ENCODE peak calls at places on chromosomes 16 and 17, in nine cellular contexts. V is lower leg skin, M is fibroblast of villous mesenchyme, L is RWPE2, Y is Peyer's patch, D is upper lobe of right lung, G is GM12864, A is cardiac fibroblast, B is thoracic aorta. C is an unnamed sample.

GRCh38 chr17:43768382-43768781 is 9.8 kb upstream of the SOST start:
- DNase-seq in V (peak), M (no peak), L (no peak), Y (peak), D (peak), G (peak), A (no peak), B (no peak), C (no peak)

GRCh38 chr16:56780646-56781045 is 50.7 kb downstream of the NUP93 start:
- DNase-seq in V (no peak), M (peak), L (no peak), Y (no peak), D (no peak), G (no peak), A (no peak), B (no peak), C (no peak)

GRCh38 chr16:85522842-85523601 is 90.1 kb upstream of the GSE1 start:
- DNase-seq in V (no peak), M (peak), L (no peak), Y (no peak), D (no peak), G (no peak), A (peak), B (no peak), C (no peak)

GRCh38 chr17:44223574-44224046 is 4.1 kb upstream of the UBTF start:
- DNase-seq in V (no peak), M (peak), L (peak), Y (no peak), D (no peak), G (no peak), A (peak), B (no peak), C (no peak)

GRCh38 chr16:82664181-82664580 is 37.4 kb downstream of the CDH13 start:
- DNase-seq in V (no peak), M (no peak), L (no peak), Y (no peak), D (no peak), G (no peak), A (no peak), B (no peak), C (no peak)

GRCh38 chr17:15436399-15437369 is 30.7 kb downstream of the CDRT4 start:
- DNase-seq in V (peak), M (peak), L (no peak), Y (peak), D (no peak), G (peak), A (peak), B (no peak), C (no peak)

GRCh38 chr16:70523013-70523620 is at the start of gene COG4:
- DNase-seq in V (peak), M (peak), L (peak), Y (peak), D (peak), G (peak), A (peak), B (peak), C (peak)

GRCh38 chr17:61410100-61410551 is 10.5 kb downstream of the TBX2 start:
- DNase-seq in V (no peak), M (no peak), L (peak), Y (no peak), D (peak), G (no peak), A (no peak), B (no peak), C (no peak)

DNA sequence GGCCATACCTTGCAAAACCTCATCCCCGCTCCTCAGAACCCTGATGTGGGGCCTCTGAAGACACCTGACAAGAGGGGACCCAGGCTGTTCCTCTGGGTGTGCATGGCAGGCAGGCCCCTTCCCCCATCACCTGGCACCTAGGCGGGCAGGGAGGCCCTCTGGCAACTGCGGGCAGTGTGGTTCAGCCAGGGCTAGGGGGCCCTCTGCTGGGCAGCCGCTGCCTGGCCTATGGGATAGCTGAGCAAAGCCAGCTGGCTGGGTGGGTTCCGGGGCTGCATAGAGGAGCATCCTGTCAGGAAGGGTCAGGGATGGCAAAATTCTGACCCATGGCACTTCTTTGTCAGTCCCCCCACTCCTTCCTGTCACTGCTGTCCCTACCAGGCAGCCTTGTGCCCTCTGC is 228.7 kb upstream of the ASIC2 start:
- DNase-seq in V (no peak), M (no peak), L (no peak), Y (no peak), D (no peak), G (no peak), A (no peak), B (no peak), C (no peak)
- TF ChIP-seq CTCF in V (no peak), M (peak), L (peak), Y (no peak), D (peak), G (peak), A (peak), B (no peak), C (no peak)

DNA sequence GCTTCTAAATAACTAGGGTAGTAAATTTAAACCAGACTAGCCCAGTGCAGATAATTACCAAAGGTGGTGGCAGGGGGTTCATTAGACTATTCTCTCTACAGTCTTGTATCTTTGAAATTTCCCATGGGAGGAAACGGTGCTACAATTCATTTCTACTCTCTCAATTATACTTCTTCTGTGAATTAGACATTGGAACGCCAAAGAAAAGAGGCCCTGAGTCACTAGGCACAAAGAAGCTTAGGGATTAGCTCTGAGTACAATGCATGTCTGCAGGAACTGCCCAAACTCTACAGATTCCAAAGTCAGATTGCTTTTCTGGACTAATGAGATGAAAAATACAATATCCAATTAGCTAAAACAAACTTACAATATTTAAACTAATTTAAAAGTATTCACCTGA is 30.7 kb upstream of the ARL6IP1 start:
- DNase-seq in V (no peak), M (no peak), L (no peak), Y (no peak), D (no peak), G (no peak), A (no peak), B (no peak), C (no peak)
- H3K4me3 ChIP-seq in V (no peak), M (no peak), L (no peak), Y (no peak), D (no peak), G (no peak), A (no peak), B (no peak), C (no peak)

GRCh38 chr16:73848993-73849392 is 447.6 kb upstream of the PSMD7 start:
- DNase-seq in V (no peak), M (no peak), L (no peak), Y (no peak), D (no peak), G (no peak), A (no peak), B (no peak), C (no peak)

GRCh38 chr16:73846292-73846849 is 450.2 kb upstream of the PSMD7 start:
- DNase-seq in V (no peak), M (no peak), L (no peak), Y (no peak), D (no peak), G (no peak), A (no peak), B (no peak), C (no peak)

GRCh38 chr16:73847090-73847489 is 449.5 kb upstream of the PSMD7 start:
- DNase-seq in V (no peak), M (no peak), L (no peak), Y (no peak), D (no peak), G (no peak), A (no peak), B (no peak), C (no peak)
- TF ChIP-seq CTCF in V (no peak), M (no peak), L (no peak), Y (no peak), D (no peak), G (no peak), A (no peak), B (no peak), C (no peak)

DNA sequence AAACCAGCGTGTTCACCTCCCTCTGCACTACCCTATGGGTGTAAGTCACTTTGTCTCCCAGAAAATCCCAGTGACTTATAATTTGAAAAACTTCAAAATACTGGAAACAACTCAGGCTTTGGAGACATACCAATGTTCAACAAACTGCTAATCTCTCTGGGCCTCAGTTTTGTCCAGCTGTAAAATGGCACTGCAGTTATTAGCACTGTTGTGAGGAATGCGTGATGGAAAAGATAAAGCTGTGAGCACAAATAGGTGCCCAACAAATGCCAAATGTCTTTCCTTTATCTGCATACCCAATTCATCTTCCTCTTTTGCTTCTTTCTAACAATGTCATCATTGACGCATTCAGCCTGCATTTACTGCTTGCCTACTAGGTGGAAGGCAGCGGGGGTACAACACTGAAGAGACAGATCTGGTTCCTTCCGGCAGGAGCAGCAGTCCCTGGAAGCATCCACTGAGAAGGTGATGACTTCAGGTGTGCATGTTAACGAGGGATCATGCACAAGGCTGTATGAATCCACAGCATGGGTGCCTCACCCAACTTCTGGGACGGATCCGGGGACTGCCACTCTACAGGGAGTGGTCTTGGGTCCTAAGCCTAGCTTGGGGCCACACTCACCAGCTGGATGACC is 63.4 kb downstream of the CYTH1 start:
- DNase-seq in V (no peak), M (no peak), L (no peak), Y (no peak), D (no peak), G (no peak), A (no peak), B (no peak), C (no peak)
- H3K4me3 ChIP-seq in V (no peak), M (no peak), L (no peak), Y (no peak), D (no peak), G (peak), A (no peak), B (no peak), C (no peak)

GRCh38 chr16:4922721-4923342 is 14.1 kb downstream of the PPL start:
- DNase-seq in V (no peak), M (no peak), L (no peak), Y (no peak), D (no peak), G (no peak), A (no peak), B (no peak), C (no peak)
- TF ChIP-seq CTCF in V (no peak), M (no peak), L (no peak), Y (no peak), D (no peak), G (no peak), A (no peak), B (no peak), C (no peak)

GRCh38 chr16:55370762-55371482 is 46.9 kb downstream of the IRX6 start:
- DNase-seq in V (peak), M (peak), L (peak), Y (no peak), D (peak), G (no peak), A (peak), B (peak), C (peak)

GRCh38 chr16:55376567-55377167 is 52.7 kb downstream of the IRX6 start:
- DNase-seq in V (no peak), M (no peak), L (no peak), Y (no peak), D (no peak), G (no peak), A (no peak), B (no peak), C (no peak)

GRCh38 chr16:55376045-55376444 is 52.0 kb downstream of the IRX6 start:
- DNase-seq in V (no peak), M (no peak), L (no peak), Y (no peak), D (no peak), G (no peak), A (no peak), B (no peak), C (no peak)

GRCh38 chr16:55372792-55373488 is 48.9 kb downstream of the IRX6 start:
- DNase-seq in V (no peak), M (no peak), L (no peak), Y (no peak), D (no peak), G (no peak), A (no peak), B (no peak), C (no peak)

DNA sequence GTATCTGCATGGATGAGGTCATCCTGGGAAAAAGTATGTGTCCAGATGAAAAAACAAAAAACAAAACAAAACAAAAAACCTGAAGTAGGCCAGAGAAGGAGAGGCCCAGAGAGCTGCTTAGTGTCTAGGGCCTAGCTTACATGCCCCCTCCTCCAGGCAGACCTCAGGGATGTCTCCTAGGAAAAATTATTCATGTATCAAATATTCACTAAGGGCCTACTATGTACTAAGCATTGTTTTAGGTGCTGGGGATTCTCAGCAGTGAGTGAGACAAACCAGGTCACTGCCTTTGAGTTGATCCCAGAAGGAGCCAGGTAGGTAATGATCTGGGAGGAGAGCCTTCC is 49.5 kb downstream of the IRX6 start:
- DNase-seq in V (no peak), M (no peak), L (no peak), Y (no peak), D (no peak), G (no peak), A (no peak), B (no peak), C (no peak)
- H3K4me3 ChIP-seq in V (no peak), M (no peak), L (no peak), Y (no peak), D (no peak), G (no peak), A (no peak), B (no peak), C (no peak)

GRCh38 chr17:62859146-62859545 is 51.0 kb upstream of the MARCHF10 start:
- DNase-seq in V (peak), M (peak), L (no peak), Y (no peak), D (no peak), G (no peak), A (peak), B (peak), C (peak)
- TF ChIP-seq CTCF in V (no peak), M (no peak), L (no peak), Y (no peak), D (no peak), G (no peak), A (peak), B (no peak), C (no peak)

C was measured in AG09309.